ENCODE peak calls at places on chromosome X, in eight cellular contexts. B is transverse colon, D is right cardiac atrium, K is NCI-H2171 treated with DMSO at 0.1 percent for 48 hours, F is foreskin melanocyte, W is T-helper 1 cell, J is natural killer cell, T is glomerular endothelial cell. R is an unnamed sample.

GRCh38 chrX:40245411-40246140 is 147.8 kb upstream of the BCOR start:
- DNase-seq in J (no peak), K (no peak), D (peak; percentile 79), T (no peak), W (no peak), B (no peak), F (no peak), R (no peak)

GRCh38 chrX:1212532-1212931 is at the start of gene CRLF2:
- DNase-seq in D (no peak), K (no peak), B (no peak), J (no peak), W (no peak), T (no peak), F (no peak), R (no peak)

GRCh38 chrX:101025126-101025525 is 26.8 kb downstream of the TRMT2B start:
- DNase-seq in J (no peak), T (peak; percentile 1), W (no peak), B (no peak), K (no peak), F (no peak), D (no peak), R (no peak)

GRCh38 chrX:124217289-124218251 is 114.9 kb upstream of the TEX13D start:
- DNase-seq in F (peak; percentile 87), T (no peak), W (peak; percentile 47), D (peak; percentile 52), J (peak; percentile 18), K (no peak), B (peak; percentile 37), R (no peak)

GRCh38 chrX:19893722-19894121 is 6.3 kb upstream of the SH3KBP1 start:
- DNase-seq in F (no peak), J (no peak), B (no peak), K (no peak), D (no peak), T (no peak), W (no peak), R (no peak)

GRCh38 chrX:95754411-95754810 is 930.2 kb upstream of the DIAPH2 start:
- DNase-seq in T (no peak), D (no peak), F (no peak), J (no peak), K (peak; percentile 23), W (no peak), B (no peak), R (no peak)

GRCh38 chrX:41236629-41237028 is 97.3 kb upstream of the DDX3X start:
- DNase-seq in J (no peak), W (no peak), K (no peak), B (no peak), F (no peak), D (no peak), T (no peak), R (no peak)

GRCh38 chrX:153179131-153179530 is at the start of gene MAGEA1:
- DNase-seq in D (no peak), J (no peak), W (no peak), B (no peak), T (no peak), K (no peak), F (no peak), R (no peak)

GRCh38 chrX:64580035-64580434 is 184.8 kb upstream of the MTMR8 start:
- DNase-seq in J (no peak), W (no peak), F (no peak), T (no peak), D (no peak), K (no peak), B (no peak), R (peak; percentile 0)

GRCh38 chrX:57447856-57448255 is 144.0 kb upstream of the ZXDB start:
- DNase-seq in K (no peak), F (no peak), W (no peak), B (no peak), J (no peak), D (no peak), T (no peak), R (no peak)

GRCh38 chrX:147917700-147918694 is 6.3 kb downstream of the FMR1 start:
- DNase-seq in J (no peak), F (no peak), W (peak; percentile 2), K (no peak), T (no peak), D (no peak), B (no peak), R (peak; percentile 5)

GRCh38 chrX:56794404-56794803 is 65.4 kb downstream of the NBDY start:
- DNase-seq in K (no peak), W (no peak), D (no peak), J (no peak), B (no peak), F (no peak), T (no peak), R (no peak)

GRCh38 chrX:53421772-53422090 is 723 bp downstream of the SMC1A start:
- DNase-seq in F (no peak), B (no peak), D (no peak), W (no peak), J (no peak), T (no peak), K (no peak), R (no peak)

GRCh38 chrX:46317158-46317557 is 228.1 kb downstream of the ZNF674 start:
- DNase-seq in B (no peak), D (no peak), W (no peak), K (no peak), F (no peak), J (no peak), T (no peak), R (no peak)

GRCh38 chrX:46588263-46588662 is 14.7 kb downstream of the CHST7 start:
- DNase-seq in J (no peak), D (peak; percentile 77), F (peak; percentile 36), T (no peak), B (peak; percentile 20), K (no peak), W (peak; percentile 4), R (no peak)

GRCh38 chrX:71158603-71159002 is 14.0 kb downstream of the NLGN3 start:
- DNase-seq in J (no peak), K (no peak), B (no peak), F (no peak), W (no peak), D (no peak), T (no peak), R (no peak)

GRCh38 chrX:143472334-143472938 is 44.8 kb downstream of the SPANXN3 start:
- DNase-seq in W (no peak), K (no peak), J (no peak), B (no peak), T (no peak), F (no peak), D (no peak), R (no peak)

GRCh38 chrX:35617836-35618235 is 180.3 kb upstream of the MAGEB16 start:
- DNase-seq in B (no peak), W (no peak), T (no peak), K (no peak), F (no peak), D (no peak), J (no peak), R (no peak)

GRCh38 chrX:123340691-123341090 is 156.6 kb downstream of the GRIA3 start:
- DNase-seq in F (no peak), D (peak; percentile 20), T (no peak), W (no peak), J (no peak), K (no peak), B (no peak), R (no peak)

GRCh38 chrX:10166731-10167149 is 10.0 kb downstream of the CLCN4 start:
- DNase-seq in T (no peak), D (peak; percentile 60), W (no peak), J (no peak), F (peak; percentile 35), B (no peak), K (no peak), R (no peak)

GRCh38 chrX:3939967-3940610 is 226.6 kb upstream of the PRKX start:
- DNase-seq in T (no peak), F (peak; percentile 9), D (peak; percentile 13), J (no peak), W (no peak), K (peak; percentile 18), B (no peak), R (no peak)

GRCh38 chrX:29691044-29691443 is 524.3 kb upstream of the MAGEB2 start:
- DNase-seq in J (no peak), B (no peak), T (no peak), K (no peak), D (no peak), F (no peak), W (no peak), R (no peak)

GRCh38 chrX:150870487-150871340 is 27.8 kb downstream of the CD99L2 start:
- DNase-seq in F (no peak), K (peak; percentile 59), D (no peak), W (no peak), J (no peak), B (no peak), T (no peak), R (no peak)

GRCh38 chrX:45295587-45295986 is 94.9 kb upstream of the DIPK2B start:
- DNase-seq in F (peak; percentile 14), B (peak; percentile 35), J (no peak), W (no peak), D (no peak), T (no peak), K (peak; percentile 1), R (no peak)

GRCh38 chrX:68307767-68308166 is 125.5 kb downstream of the OPHN1 start:
- DNase-seq in F (peak; percentile 49), K (no peak), W (no peak), D (no peak), T (no peak), J (no peak), B (no peak), R (no peak)

GRCh38 chrX:55452825-55453124 is 848 bp downstream of the MAGEH1 start:
- DNase-seq in B (no peak), F (no peak), D (no peak), K (no peak), T (no peak), J (no peak), W (no peak), R (no peak)